ENCODE peak calls at places on chromosomes 11 and 22, in four cellular contexts. F, K, N and S are unnamed samples.

GRCh38 chr11:112163875-112164521 is at the start of gene IL18:
- DNase-seq in F (no peak), K (no peak), N (peak; percentile 74), S (peak; percentile 41)

GRCh38 chr11:72583177-72583553 is 91.1 kb downstream of the PDE2A start:
- DNase-seq in F (no peak), K (no peak), N (no peak), S (peak; percentile 47)

GRCh38 chr22:20522828-20523117 is 15.4 kb downstream of the MED15 start:
- DNase-seq in F (no peak), K (no peak), N (no peak), S (no peak)

GRCh38 chr22:32325811-32326237 is 31.8 kb upstream of the RFPL3 start:
- DNase-seq in F (no peak), K (no peak), N (no peak), S (no peak)

GRCh38 chr22:23790819-23791736 is 4.3 kb downstream of the SMARCB1 start:
- DNase-seq in F (peak; percentile 72), K (no peak), N (no peak), S (no peak)

GRCh38 chr11:36409152-36409713 is 100.8 kb downstream of the TRAF6 start:
- DNase-seq in F (peak; percentile 46), K (no peak), N (no peak), S (no peak)

GRCh38 chr11:74195828-74196227 is 24.7 kb downstream of the PPME1 start:
- DNase-seq in F (peak; percentile 26), K (no peak), N (no peak), S (no peak)

GRCh38 chr11:64372802-64373597 is 14.0 kb downstream of the RPS6KA4 start:
- DNase-seq in F (no peak), K (no peak), N (no peak), S (no peak)

GRCh38 chr22:44030702-44031082 is 6.6 kb downstream of the PARVB start:
- DNase-seq in F (no peak), K (no peak), N (no peak), S (no peak)

GRCh38 chr11:72778535-72779494 is 15.0 kb downstream of the STARD10 start:
- DNase-seq in F (no peak), K (no peak), N (no peak), S (no peak)

GRCh38 chr11:64219755-64220154 is 6.2 kb downstream of the TRPT1 start:
- DNase-seq in F (no peak), K (no peak), N (no peak), S (no peak)

GRCh38 chr22:25564979-25565677 is 653 bp downstream of the GRK3 start:
- DNase-seq in F (no peak), K (no peak), N (no peak), S (peak; percentile 30)

GRCh38 chr11:73149105-73149504 is 7.0 kb upstream of the FCHSD2 start:
- DNase-seq in F (no peak), K (no peak), N (no peak), S (no peak)

DNA sequence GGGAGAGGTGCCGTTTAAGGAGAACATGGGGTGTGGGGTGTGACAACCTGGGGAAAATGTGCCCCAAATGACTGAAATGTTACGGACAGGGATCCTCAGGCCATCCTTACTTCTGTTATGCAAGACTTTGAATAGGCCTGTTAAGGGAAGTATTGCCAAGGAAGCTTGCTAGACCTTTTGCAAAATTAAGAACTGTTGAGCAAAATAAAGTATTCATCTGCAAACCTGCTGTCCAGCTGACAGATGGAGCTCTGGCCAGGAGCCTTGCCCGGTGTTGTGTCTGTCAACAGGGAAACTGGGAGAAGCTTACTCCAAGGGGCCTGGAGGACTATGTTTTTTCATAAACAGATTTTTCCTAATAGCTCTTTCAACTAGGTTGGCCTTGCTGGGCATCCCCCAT is 48.0 kb downstream of the FAT3 start:
- DNase-seq in F (no peak), K (no peak), N (no peak), S (no peak)
- H3K4me1 ChIP-seq in F (peaks cover 2% of the 10 kb centered on the region), K (no peaks in the 10 kb centered on the region), N (no peaks in the 10 kb centered on the region), S (peaks cover 56% of the 10 kb centered on the region)

DNA sequence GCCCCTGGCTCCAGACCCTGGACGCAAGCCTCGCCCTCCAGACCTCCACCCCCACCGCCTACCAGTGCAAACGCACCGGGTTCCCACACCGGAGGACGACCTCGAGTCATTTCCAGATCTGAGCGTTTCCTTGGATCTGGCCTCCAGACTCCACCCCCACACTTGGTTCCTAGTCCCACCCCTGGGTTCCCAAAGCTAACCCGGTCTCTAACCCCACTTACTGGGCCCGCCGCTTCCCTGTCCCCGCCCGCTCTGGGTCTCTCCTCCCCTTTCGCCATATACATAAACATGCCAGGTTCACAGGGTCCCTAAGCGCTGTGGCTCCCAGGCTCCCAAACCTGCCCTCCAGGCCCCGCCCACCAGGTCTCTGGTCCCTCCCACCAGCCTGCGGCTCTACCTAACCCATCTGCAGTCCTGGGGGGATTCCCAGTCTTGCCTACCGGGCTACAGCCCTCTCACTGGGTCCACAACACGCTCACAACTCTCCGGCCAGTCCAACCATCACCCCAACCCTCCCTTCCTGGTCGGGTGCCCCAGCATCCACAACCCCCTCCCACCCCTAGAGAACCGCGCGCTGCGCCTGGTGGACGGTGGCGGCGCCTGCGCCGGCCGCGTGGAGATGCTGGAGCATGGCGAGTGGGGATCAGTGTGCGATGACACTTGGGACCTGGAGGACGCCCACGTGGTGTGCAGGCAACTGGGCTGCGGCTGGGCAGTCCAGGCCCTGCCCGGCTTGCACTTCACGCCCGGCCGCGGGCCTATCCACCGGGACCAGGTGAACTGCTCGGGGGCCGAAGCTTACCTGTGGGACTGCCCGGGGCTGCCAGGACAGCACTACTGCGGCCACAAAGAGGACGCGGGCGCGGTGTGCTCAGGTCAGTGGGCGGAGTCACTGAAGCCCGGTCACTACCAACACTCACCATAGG is 36.8 kb downstream of the CD6 start:
- DNase-seq in F (no peak), K (peak; percentile 42), N (no peak), S (peak; percentile 59)
- H3K4me1 ChIP-seq in F (no peaks in the 10 kb centered on the region), K (peaks cover 16% of the 10 kb centered on the region), N (peaks cover 13% of the 10 kb centered on the region), S (no peaks in the 10 kb centered on the region)

DNA sequence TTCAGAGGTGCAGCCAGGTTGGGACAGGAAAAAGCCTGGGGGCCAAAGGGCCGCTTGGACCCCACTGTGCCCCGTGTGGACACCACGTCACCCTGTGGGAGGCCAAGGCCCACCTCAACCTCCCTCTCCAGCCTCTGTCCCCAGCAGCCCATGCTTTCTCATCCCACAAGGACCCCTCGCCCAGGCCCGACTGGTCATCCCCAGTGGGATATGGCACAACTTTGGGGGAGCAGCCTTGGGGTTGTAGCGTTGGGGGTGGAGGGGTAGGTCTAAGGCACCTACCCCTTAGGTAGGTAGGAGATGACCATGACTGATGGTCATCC is 44.0 kb downstream of the IGF2 start:
- DNase-seq in F (no peak), K (no peak), N (no peak), S (no peak)
- H3K4me1 ChIP-seq in F (peaks cover 25% of the 10 kb centered on the region), K (peaks cover 8% of the 10 kb centered on the region), N (peaks cover 15% of the 10 kb centered on the region), S (peaks cover 14% of the 10 kb centered on the region)

GRCh38 chr11:62428871-62429601 is 10.2 kb downstream of the SCGB1A1 start:
- DNase-seq in F (no peak), K (no peak), N (no peak), S (no peak)
- H3K4me1 ChIP-seq in F (peaks cover 33% of the 10 kb centered on the region), K (peaks cover 19% of the 10 kb centered on the region), N (peaks cover 3% of the 10 kb centered on the region), S (peaks cover 25% of the 10 kb centered on the region)

GRCh38 chr22:27775087-27775697 is 26.4 kb downstream of the MN1 start:
- DNase-seq in F (peak; percentile 7), K (no peak), N (no peak), S (peak; percentile 86)
- H3K4me1 ChIP-seq in F (no peaks in the 10 kb centered on the region), K (no peaks in the 10 kb centered on the region), N (peaks cover 12% of the 10 kb centered on the region), S (peaks cover 61% of the 10 kb centered on the region)

DNA sequence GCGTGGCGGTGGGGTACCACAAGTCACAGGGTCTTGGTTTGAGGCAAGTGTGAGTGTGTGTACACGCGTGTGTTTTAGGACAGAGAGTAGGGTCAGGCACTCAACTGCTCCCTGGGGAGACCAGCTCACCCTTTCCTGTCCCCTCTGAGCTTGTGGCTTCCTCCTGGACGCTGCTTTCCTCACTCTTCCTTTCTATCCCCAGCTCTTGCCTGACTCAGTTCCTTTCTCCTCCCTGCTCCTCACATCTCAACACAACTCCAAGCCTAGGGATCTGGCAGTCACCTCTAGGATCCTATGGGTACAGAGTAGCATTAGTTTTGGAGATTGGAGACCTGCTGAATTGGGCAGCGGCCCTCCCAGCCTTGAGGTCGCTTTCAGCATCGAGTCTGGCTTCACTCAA is 4.1 kb downstream of the CLCF1 start:
- DNase-seq in F (no peak), K (no peak), N (no peak), S (no peak)
- H3K4me1 ChIP-seq in F (peaks cover 53% of the 10 kb centered on the region), K (peaks cover 50% of the 10 kb centered on the region), N (peaks cover 44% of the 10 kb centered on the region), S (peaks cover 49% of the 10 kb centered on the region)